ENCODE peak calls at places on chromosomes 13 and 19, in eight cellular contexts. T is HCT116, N is GM12878, O is upper lobe of left lung, K is endothelial cell of umbilical vein, Y is SK-N-MC, Q is GM23338, I is HL-60. C is an unnamed sample.
A peak's percentile ranks its signal among the peaks of the same experiment; 100 is the strongest.

GRCh38 chr13:21399741-21400140 is 59.4 kb downstream of the ZDHHC20 start:
- DNase-seq in T (peak; percentile 28), N (no peak), O (no peak), K (peak; percentile 75), Y (peak; percentile 85), Q (no peak), I (no peak), C (no peak)

GRCh38 chr13:50241479-50241878 is 226.2 kb downstream of the KCNRG start:
- DNase-seq in T (no peak), N (no peak), O (no peak), K (no peak), Y (no peak), Q (no peak), I (no peak), C (no peak)

GRCh38 chr19:3556978-3557460 is 367 bp downstream of the MFSD12 start:
- DNase-seq in T (no peak), N (no peak), O (peak; percentile 90), K (peak; percentile 40), Y (no peak), Q (peak; percentile 51), I (no peak), C (peak; percentile 23)

GRCh38 chr13:79429309-79429708 is 23.3 kb upstream of the RBM26 start:
- DNase-seq in T (no peak), N (no peak), O (no peak), K (no peak), Y (no peak), Q (no peak), I (no peak), C (no peak)

GRCh38 chr13:96417956-96418355 is 328.0 kb downstream of the HS6ST3 start:
- DNase-seq in T (no peak), N (no peak), O (no peak), K (no peak), Y (no peak), Q (no peak), I (no peak), C (no peak)

GRCh38 chr19:38665950-38666661 is 18.7 kb downstream of the ACTN4 start:
- DNase-seq in T (no peak), N (no peak), O (peak; percentile 63), K (peak; percentile 94), Y (no peak), Q (peak; percentile 98), I (no peak), C (peak; percentile 67)

GRCh38 chr13:65585346-65585745 is 1644.8 kb downstream of the PCDH9 start:
- DNase-seq in T (no peak), N (no peak), O (no peak), K (no peak), Y (no peak), Q (no peak), I (no peak), C (no peak)

GRCh38 chr19:27745978-27746542 is 1466.9 kb downstream of the UQCRFS1 start:
- DNase-seq in T (no peak), N (no peak), O (no peak), K (no peak), Y (no peak), Q (no peak), I (no peak), C (no peak)

GRCh38 chr13:22740264-22740663 is 440.5 kb upstream of the SGCG start:
- DNase-seq in T (no peak), N (no peak), O (no peak), K (no peak), Y (no peak), Q (peak; percentile 70), I (no peak), C (no peak)

GRCh38 chr19:16085115-16085514 is 8.8 kb downstream of the TPM4 start:
- DNase-seq in T (no peak), N (no peak), O (no peak), K (no peak), Y (no peak), Q (no peak), I (peak; percentile 91), C (no peak)

GRCh38 chr19:38657633-38658222 is 10.3 kb downstream of the ACTN4 start:
- DNase-seq in T (peak; percentile 71), N (no peak), O (no peak), K (peak; percentile 36), Y (no peak), Q (peak; percentile 63), I (no peak), C (no peak)

GRCh38 chr13:91375119-91375729 is 23.2 kb upstream of the GPC5 start:
- DNase-seq in T (no peak), N (no peak), O (no peak), K (no peak), Y (no peak), Q (peak; percentile 51), I (peak; percentile 55), C (no peak)

GRCh38 chr19:6987850-6988249 is 33.4 kb downstream of the MBD3L2B start:
- DNase-seq in T (no peak), N (no peak), O (no peak), K (no peak), Y (no peak), Q (no peak), I (no peak), C (no peak)

GRCh38 chr19:28633223-28634030 is 579.5 kb downstream of the UQCRFS1 start:
- DNase-seq in T (no peak), N (no peak), O (no peak), K (no peak), Y (no peak), Q (peak; percentile 74), I (peak; percentile 62), C (no peak)

GRCh38 chr13:52846567-52847321 is 1.7 kb downstream of the PCDH8 start:
- DNase-seq in T (no peak), N (no peak), O (peak; percentile 89), K (peak; percentile 24), Y (no peak), Q (peak; percentile 91), I (peak; percentile 58), C (peak; percentile 44)

GRCh38 chr19:38545596-38545995 is 72.2 kb downstream of the MAP4K1 start:
- DNase-seq in T (no peak), N (no peak), O (no peak), K (no peak), Y (no peak), Q (no peak), I (peak; percentile 60), C (no peak)

GRCh38 chr19:18539372-18539771 is 4.0 kb downstream of the FKBP8 start:
- DNase-seq in T (no peak), N (no peak), O (no peak), K (no peak), Y (no peak), Q (no peak), I (no peak), C (no peak)

GRCh38 chr19:18541992-18542935 is 1.1 kb downstream of the FKBP8 start:
- DNase-seq in T (no peak), N (no peak), O (no peak), K (no peak), Y (no peak), Q (peak; percentile 62), I (no peak), C (no peak)

GRCh38 chr19:18542936-18543813 is at the start of gene FKBP8:
- DNase-seq in T (peak; percentile 65), N (no peak), O (peak; percentile 99), K (peak; percentile 87), Y (no peak), Q (peak; percentile 97), I (peak; percentile 93), C (peak; percentile 92)

GRCh38 chr19:18541258-18541991 is 1.9 kb downstream of the FKBP8 start:
- DNase-seq in T (no peak), N (no peak), O (peak; percentile 76), K (no peak), Y (no peak), Q (no peak), I (no peak), C (no peak)

DNA sequence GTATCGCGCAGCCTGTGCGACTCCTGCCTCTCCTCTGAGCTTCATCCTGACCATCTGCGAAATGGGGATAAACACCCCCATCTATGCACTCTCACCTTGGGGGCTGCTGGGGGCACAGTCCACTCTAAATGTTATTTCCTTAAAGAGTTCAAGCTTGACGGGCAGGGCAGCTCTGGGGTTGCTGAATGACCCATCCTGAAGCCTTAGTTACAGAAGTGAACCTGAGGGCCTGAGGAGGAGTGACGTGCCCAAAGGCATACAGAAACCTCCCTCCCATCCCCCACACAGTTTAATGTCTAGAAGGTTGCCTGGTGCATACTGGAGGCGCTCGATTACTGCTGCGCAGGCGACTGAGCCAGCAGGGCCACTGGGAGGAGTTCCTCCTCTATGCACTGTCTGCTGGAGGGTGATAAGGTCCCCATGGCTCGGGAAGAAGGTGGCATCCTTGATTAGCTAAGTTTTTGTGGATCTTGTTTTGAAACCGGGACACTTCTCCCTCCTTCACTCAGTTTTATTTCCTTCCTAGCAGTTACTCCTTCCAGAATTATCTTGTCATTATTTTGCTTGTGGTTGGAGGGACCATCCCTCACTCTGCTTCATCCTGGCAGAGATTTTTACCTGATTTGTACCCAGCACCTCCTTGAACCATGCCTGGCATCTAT is 572 bp upstream of the FKBP8 start:
- DNase-seq in T (peak; percentile 76), N (peak; percentile 72), O (no peak), K (peak; percentile 38), Y (no peak), Q (peak; percentile 90), I (peak; percentile 95), C (no peak)
- TF ChIP-seq POLR2AphosphoS5 in T (peak; percentile 65), N (peak; percentile 73), O (peak; percentile 32), K (no peak), Y (no peak), Q (peak; percentile 45), I (peak; percentile 34), C (no peak)

DNA sequence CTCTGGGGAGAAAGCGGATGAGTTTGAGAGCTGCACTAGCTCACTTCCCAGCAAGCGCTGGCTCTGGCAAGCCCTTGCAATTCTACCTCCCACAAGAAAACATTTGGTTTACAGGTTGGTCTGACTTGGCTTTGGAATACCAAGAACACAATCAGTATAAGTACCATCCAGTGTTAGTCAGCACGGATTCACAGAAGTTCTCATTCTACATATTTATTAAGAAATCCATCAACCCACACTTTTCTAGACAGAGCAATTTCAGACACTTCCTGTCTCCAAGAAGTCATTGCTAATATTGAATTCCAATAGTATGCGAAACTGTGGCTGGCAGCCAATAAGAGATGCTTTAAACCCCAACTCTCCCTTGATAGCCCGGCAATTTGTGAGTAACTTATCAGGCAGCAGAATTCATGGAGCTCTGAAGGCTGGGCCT is 59.5 kb upstream of the WASF3 start:
- DNase-seq in T (no peak), N (no peak), O (no peak), K (peak; percentile 49), Y (no peak), Q (no peak), I (no peak), C (no peak)
- TF ChIP-seq POLR2AphosphoS5 in T (no peak), N (no peak), O (no peak), K (no peak), Y (no peak), Q (no peak), I (no peak), C (no peak)

DNA sequence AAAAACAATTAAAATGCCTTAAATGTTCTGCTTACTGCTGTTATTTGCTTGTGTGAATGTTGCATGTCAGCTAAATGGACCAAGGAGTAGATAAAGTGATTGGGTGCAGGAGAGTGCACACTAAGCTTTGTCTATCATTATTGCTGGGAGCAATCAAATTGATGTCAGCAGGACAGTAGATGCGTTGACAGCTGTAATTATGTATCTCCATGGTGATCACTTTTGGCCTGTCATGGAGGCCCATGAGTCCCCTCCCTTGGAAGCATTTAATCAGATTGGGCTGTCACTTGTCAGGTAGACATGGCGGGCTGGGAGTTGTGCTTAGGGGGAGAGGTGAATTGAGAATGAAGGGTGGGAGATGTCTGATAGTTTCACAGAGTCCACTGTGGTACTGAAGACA is 215.3 kb downstream of the PCCA start:
- DNase-seq in T (no peak), N (no peak), O (no peak), K (no peak), Y (no peak), Q (no peak), I (no peak), C (no peak)
- TF ChIP-seq POLR2AphosphoS5 in T (no peak), N (no peak), O (no peak), K (no peak), Y (no peak), Q (no peak), I (no peak), C (no peak)

GRCh38 chr19:55160986-55161365 is 3.4 kb upstream of the TNNI3 start:
- DNase-seq in T (no peak), N (no peak), O (no peak), K (no peak), Y (no peak), Q (no peak), I (no peak), C (no peak)
- TF ChIP-seq POLR2AphosphoS5 in T (no peak), N (no peak), O (no peak), K (no peak), Y (no peak), Q (peak; percentile 69), I (no peak), C (no peak)

C was measured in prostate gland.